ENCODE peak calls at places on chromosomes 2 and 18, in four cellular contexts. One of them, this sample, is unnamed.
A peak's percentile ranks its signal among the peaks of the same experiment; 100 is the strongest.

GRCh38 chr2:65576861-65577601 is 144.6 kb upstream of the SPRED2 start:
- DNase-seq in glutamatergic neuron: no peak
- DNase-seq in AG10803: peak; percentile 93
- DNase-seq in A549: peak; percentile 91
- DNase-seq in this sample: no peak

GRCh38 chr2:63484901-63485300 is 103.4 kb downstream of the WDPCP start:
- DNase-seq in A549: no peak
- DNase-seq in glutamatergic neuron: no peak
- DNase-seq in AG10803: no peak
- DNase-seq in this sample: no peak

GRCh38 chr2:98550165-98550564 is 58.1 kb downstream of the COA5 start:
- DNase-seq in glutamatergic neuron: no peak
- DNase-seq in A549: no peak
- DNase-seq in AG10803: no peak
- DNase-seq in this sample: no peak

GRCh38 chr2:2688231-2688630 is 357.2 kb upstream of the MYT1L start:
- DNase-seq in A549: no peak
- DNase-seq in AG10803: no peak
- DNase-seq in glutamatergic neuron: no peak
- DNase-seq in this sample: no peak

GRCh38 chr2:383173-383572 is 95.3 kb upstream of the ALKAL2 start:
- DNase-seq in A549: peak; percentile 10
- DNase-seq in AG10803: no peak
- DNase-seq in glutamatergic neuron: no peak
- DNase-seq in this sample: peak; percentile 59

GRCh38 chr2:109459485-109459884 is 154.3 kb downstream of the SEPTIN10 start:
- DNase-seq in AG10803: peak; percentile 38
- DNase-seq in glutamatergic neuron: no peak
- DNase-seq in A549: no peak
- DNase-seq in this sample: no peak

GRCh38 chr2:220263300-220263699 is 635.9 kb downstream of the SLC4A3 start:
- DNase-seq in glutamatergic neuron: no peak
- DNase-seq in A549: no peak
- DNase-seq in AG10803: no peak
- DNase-seq in this sample: no peak

GRCh38 chr2:212027681-212028628 is 510.6 kb downstream of the ERBB4 start:
- DNase-seq in glutamatergic neuron: no peak
- DNase-seq in A549: no peak
- DNase-seq in AG10803: peak; percentile 18
- DNase-seq in this sample: no peak

GRCh38 chr2:180823546-180824141 is 156.8 kb upstream of the UBE2E3 start:
- DNase-seq in AG10803: peak; percentile 63
- DNase-seq in A549: no peak
- DNase-seq in glutamatergic neuron: no peak
- DNase-seq in this sample: no peak

GRCh38 chr2:201233192-201234166 is 26.9 kb upstream of the CASP8 start:
- DNase-seq in AG10803: no peak
- DNase-seq in glutamatergic neuron: no peak
- DNase-seq in A549: peak; percentile 91
- DNase-seq in this sample: no peak

GRCh38 chr18:44848931-44849330 is 168.2 kb downstream of the SETBP1 start:
- DNase-seq in A549: no peak
- DNase-seq in glutamatergic neuron: no peak
- DNase-seq in AG10803: no peak
- DNase-seq in this sample: no peak

GRCh38 chr2:161063074-161063945 is 96.9 kb upstream of the TANK start:
- DNase-seq in glutamatergic neuron: peak; percentile 73
- DNase-seq in A549: peak; percentile 74
- DNase-seq in AG10803: peak; percentile 85
- DNase-seq in this sample: peak; percentile 85

GRCh38 chr2:66846887-66847286 is 412.0 kb downstream of the MEIS1 start:
- DNase-seq in A549: no peak
- DNase-seq in AG10803: no peak
- DNase-seq in glutamatergic neuron: no peak
- DNase-seq in this sample: no peak

GRCh38 chr2:19819097-19820065 is 82.4 kb downstream of the TTC32 start:
- DNase-seq in AG10803: peak; percentile 92
- DNase-seq in glutamatergic neuron: no peak
- DNase-seq in A549: peak; percentile 65
- DNase-seq in this sample: no peak

GRCh38 chr18:44241041-44241440 is 439.6 kb upstream of the SETBP1 start:
- DNase-seq in glutamatergic neuron: no peak
- DNase-seq in AG10803: no peak
- DNase-seq in A549: no peak
- DNase-seq in this sample: no peak

GRCh38 chr2:113034016-113034415 is 18.7 kb downstream of the IL36B start:
- DNase-seq in A549: no peak
- DNase-seq in AG10803: no peak
- DNase-seq in glutamatergic neuron: no peak
- DNase-seq in this sample: no peak

GRCh38 chr2:128342550-128342949 is 23.9 kb upstream of the HS6ST1 start:
- DNase-seq in A549: no peak
- DNase-seq in AG10803: no peak
- DNase-seq in glutamatergic neuron: no peak
- DNase-seq in this sample: no peak

GRCh38 chr2:59232394-59233165 is 991.5 kb upstream of the FANCL start:
- DNase-seq in glutamatergic neuron: no peak
- DNase-seq in A549: no peak
- DNase-seq in AG10803: no peak
- DNase-seq in this sample: no peak

GRCh38 chr2:215598376-215598975 is 162.6 kb upstream of the FN1 start:
- DNase-seq in glutamatergic neuron: no peak
- DNase-seq in AG10803: peak; percentile 85
- DNase-seq in A549: no peak
- DNase-seq in this sample: no peak

GRCh38 chr18:5941869-5942268 is 46.5 kb upstream of the TMEM200C start:
- DNase-seq in glutamatergic neuron: no peak
- DNase-seq in A549: no peak
- DNase-seq in AG10803: no peak
- DNase-seq in this sample: peak; percentile 50

GRCh38 chr2:16950436-16950835 is 284.8 kb upstream of the CYRIA start:
- DNase-seq in A549: no peak
- DNase-seq in glutamatergic neuron: no peak
- DNase-seq in AG10803: no peak
- DNase-seq in this sample: no peak

GRCh38 chr2:40204268-40204667 is 247.6 kb downstream of the SLC8A1 start:
- DNase-seq in glutamatergic neuron: no peak
- DNase-seq in A549: no peak
- DNase-seq in AG10803: peak; percentile 81
- DNase-seq in this sample: peak; percentile 16

GRCh38 chr2:171794918-171795317 is 99.1 kb downstream of the SLC25A12 start:
- DNase-seq in glutamatergic neuron: no peak
- DNase-seq in A549: no peak
- DNase-seq in AG10803: no peak
- DNase-seq in this sample: peak; percentile 85

GRCh38 chr2:132884692-132885091 is 214.7 kb upstream of the LYPD1 start:
- DNase-seq in AG10803: no peak
- DNase-seq in A549: no peak
- DNase-seq in glutamatergic neuron: no peak
- DNase-seq in this sample: no peak

GRCh38 chr2:217901400-217901799 is 101.4 kb downstream of the TNS1 start:
- DNase-seq in A549: no peak
- DNase-seq in glutamatergic neuron: no peak
- DNase-seq in AG10803: no peak
- DNase-seq in this sample: no peak

GRCh38 chr2:217897816-217898806 is 104.7 kb downstream of the TNS1 start:
- DNase-seq in AG10803: no peak
- DNase-seq in glutamatergic neuron: no peak
- DNase-seq in A549: no peak
- DNase-seq in this sample: no peak

GRCh38 chr2:217900780-217901360 is 101.9 kb downstream of the TNS1 start:
- DNase-seq in AG10803: no peak
- DNase-seq in glutamatergic neuron: no peak
- DNase-seq in A549: no peak
- DNase-seq in this sample: no peak

GRCh38 chr2:217900010-217900779 is 102.6 kb downstream of the TNS1 start:
- DNase-seq in glutamatergic neuron: no peak
- DNase-seq in AG10803: no peak
- DNase-seq in A549: peak; percentile 46
- DNase-seq in this sample: no peak

GRCh38 chr2:217899231-217900009 is 103.4 kb downstream of the TNS1 start:
- DNase-seq in A549: peak; percentile 77
- DNase-seq in AG10803: peak; percentile 90
- DNase-seq in glutamatergic neuron: peak; percentile 75
- DNase-seq in this sample: peak; percentile 80
- TF ChIP-seq CTCF in A549: peak; percentile 63
- TF ChIP-seq CTCF in AG10803: peak; percentile 88
- TF ChIP-seq CTCF in glutamatergic neuron: peak; percentile 75
- TF ChIP-seq CTCF in this sample: peak; percentile 75

GRCh38 chr2:15034860-15035259 is 402.3 kb downstream of the LRATD1 start:
- DNase-seq in glutamatergic neuron: no peak
- DNase-seq in A549: no peak
- DNase-seq in AG10803: no peak
- DNase-seq in this sample: no peak

GRCh38 chr2:15028406-15028805 is 395.9 kb downstream of the LRATD1 start:
- DNase-seq in glutamatergic neuron: no peak
- DNase-seq in AG10803: no peak
- DNase-seq in A549: no peak
- DNase-seq in this sample: no peak

GRCh38 chr2:15034246-15034645 is 401.7 kb downstream of the LRATD1 start:
- DNase-seq in AG10803: no peak
- DNase-seq in glutamatergic neuron: no peak
- DNase-seq in A549: no peak
- DNase-seq in this sample: no peak

GRCh38 chr2:15031745-15032240 is 399.3 kb downstream of the LRATD1 start:
- DNase-seq in AG10803: no peak
- DNase-seq in glutamatergic neuron: no peak
- DNase-seq in A549: peak; percentile 28
- DNase-seq in this sample: peak; percentile 41
- TF ChIP-seq CTCF in AG10803: no peak
- TF ChIP-seq CTCF in glutamatergic neuron: no peak
- TF ChIP-seq CTCF in A549: no peak
- TF ChIP-seq CTCF in this sample: peak; percentile 19

DNA sequence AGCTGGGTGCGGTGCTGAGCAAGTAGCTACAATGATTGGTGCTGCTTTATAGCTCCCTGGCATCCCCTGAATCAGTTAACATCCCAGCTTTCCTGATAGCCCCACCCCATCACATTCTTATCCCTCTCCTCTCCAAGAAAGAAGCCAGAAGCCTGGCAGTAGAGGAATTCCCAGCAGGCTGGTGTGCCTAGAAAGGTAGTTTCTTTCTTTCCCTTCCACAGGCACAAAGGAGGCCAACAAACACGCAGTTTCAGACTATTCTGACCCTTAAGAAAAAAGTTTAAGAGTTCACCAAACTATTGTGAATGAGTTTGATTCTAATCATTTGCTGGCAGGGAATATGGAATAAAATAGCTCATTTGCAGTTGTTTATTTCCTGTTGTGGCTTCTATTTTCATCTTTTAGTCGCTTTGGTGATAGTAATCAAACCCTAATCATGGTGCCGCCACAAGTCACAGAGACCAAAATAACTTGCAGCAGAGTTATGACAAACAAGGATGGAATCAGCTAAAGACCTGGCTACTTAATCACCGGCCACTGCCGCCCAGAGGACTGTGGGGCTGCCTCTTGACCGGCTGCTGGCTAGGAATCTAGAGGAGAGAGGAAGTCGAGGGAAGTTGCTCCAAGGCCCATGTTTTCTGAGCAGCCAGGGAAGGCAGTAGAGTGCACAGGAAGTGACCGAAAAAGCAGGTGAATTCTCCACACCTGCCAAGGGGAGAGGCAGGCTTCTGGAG is 4.9 kb upstream of the SMAD7 start:
- DNase-seq in glutamatergic neuron: no peak
- DNase-seq in AG10803: peak; percentile 92
- DNase-seq in A549: no peak
- DNase-seq in this sample: peak; percentile 42
- TF ChIP-seq CTCF in glutamatergic neuron: no peak
- TF ChIP-seq CTCF in AG10803: peak; percentile 12
- TF ChIP-seq CTCF in A549: no peak
- TF ChIP-seq CTCF in this sample: no peak

DNA sequence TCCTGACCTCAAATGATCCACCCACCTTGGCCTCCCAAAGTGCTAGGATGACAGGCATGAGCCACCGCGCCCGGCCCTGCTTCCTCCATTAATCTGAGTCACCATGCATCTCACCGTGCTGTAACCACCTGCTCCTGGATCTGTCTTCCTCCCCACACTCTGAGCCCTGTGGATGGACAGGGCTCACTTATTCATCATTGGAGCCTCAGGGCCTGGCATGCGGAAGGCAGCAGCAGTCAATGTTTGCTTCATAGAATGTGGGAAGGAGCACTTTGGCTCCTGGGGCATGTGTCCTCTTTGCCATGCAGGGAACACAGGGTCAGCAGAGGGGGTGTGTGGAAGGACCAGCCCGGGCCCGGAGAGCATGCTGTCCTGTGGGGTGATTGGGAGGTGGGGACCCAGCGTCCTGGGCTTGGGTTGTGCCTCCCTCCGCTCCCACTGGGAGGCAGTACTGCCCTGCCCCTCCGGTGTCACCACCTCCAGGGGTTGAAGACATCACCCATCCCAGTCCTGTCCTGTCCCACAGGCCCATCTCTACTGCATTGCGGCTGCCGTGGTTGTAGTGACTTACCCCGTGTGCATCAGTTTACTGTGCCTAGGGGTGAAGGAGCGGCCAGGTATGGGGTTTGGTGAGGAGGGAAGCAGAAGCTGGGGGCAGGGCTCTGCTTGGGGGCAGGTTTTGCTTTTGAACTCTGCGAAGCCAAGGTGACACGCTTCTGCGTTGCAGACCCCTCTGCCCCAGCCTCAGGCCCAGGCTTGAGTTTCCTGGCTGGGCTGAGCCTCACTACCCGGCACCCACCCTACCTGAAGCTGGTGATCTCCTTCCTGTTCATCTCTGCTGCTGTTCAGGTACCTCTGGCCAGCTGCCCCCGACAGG is 11.5 kb downstream of the MFSD2B start:
- DNase-seq in glutamatergic neuron: peak; percentile 44
- DNase-seq in A549: peak; percentile 57
- DNase-seq in AG10803: no peak
- DNase-seq in this sample: peak; percentile 57
- TF ChIP-seq CTCF in glutamatergic neuron: no peak
- TF ChIP-seq CTCF in A549: peak; percentile 41
- TF ChIP-seq CTCF in AG10803: peak; percentile 23
- TF ChIP-seq CTCF in this sample: peak; percentile 48

GRCh38 chr18:48538531-48539405 is at the start of gene CTIF:
- DNase-seq in A549: peak; percentile 94
- DNase-seq in glutamatergic neuron: peak; percentile 98
- DNase-seq in AG10803: peak; percentile 96
- DNase-seq in this sample: peak; percentile 98
- TF ChIP-seq CTCF in A549: no peak
- TF ChIP-seq CTCF in glutamatergic neuron: no peak
- TF ChIP-seq CTCF in AG10803: no peak
- TF ChIP-seq CTCF in this sample: peak; percentile 18

GRCh38 chr18:9549405-9549804 is 65.0 kb downstream of the PPP4R1 start:
- DNase-seq in glutamatergic neuron: no peak
- DNase-seq in A549: no peak
- DNase-seq in AG10803: no peak
- DNase-seq in this sample: no peak
- TF ChIP-seq CTCF in glutamatergic neuron: no peak
- TF ChIP-seq CTCF in A549: no peak
- TF ChIP-seq CTCF in AG10803: no peak
- TF ChIP-seq CTCF in this sample: peak; percentile 16